ENCODE peak calls at places on chromosomes 11 and 22, in ten cellular contexts. O is fibroblast of lung; P is tibial artery; B is GM23248; F is cardiac muscle cell; Q is Peyer's patch; N is CD8-positive, alpha-beta T cell; R is BE2C; G is lung; D is psoas muscle. Y is an unnamed sample.
A peak's percentile ranks its signal among the peaks of the same experiment; 100 is the strongest.

GRCh38 chr22:41822289-41823057 is 10.4 kb upstream of the SREBF2 start:
- DNase-seq in G (no peak), R (no peak), F (peak; percentile 63), N (peak; percentile 48), D (no peak), P (no peak), B (peak; percentile 80), O (peak; percentile 69), Q (no peak), Y (peak; percentile 33)

GRCh38 chr11:125777309-125777708 is 1.3 kb downstream of the PATE2 start:
- DNase-seq in P (no peak), B (peak; percentile 68), G (no peak), N (no peak), D (no peak), O (no peak), F (peak; percentile 52), R (no peak), Q (no peak), Y (no peak)

GRCh38 chr11:44627911-44628729 is 62.7 kb downstream of the CD82 start:
- DNase-seq in N (no peak), O (peak; percentile 78), Q (peak; percentile 57), P (peak; percentile 75), G (peak; percentile 46), F (peak; percentile 69), R (peak; percentile 77), B (peak; percentile 50), D (peak; percentile 75), Y (no peak)

GRCh38 chr11:130131957-130132850 is 27.4 kb upstream of the ST14 start:
- DNase-seq in R (peak; percentile 48), N (peak; percentile 37), D (no peak), G (peak; percentile 64), O (peak; percentile 74), F (peak; percentile 79), Q (peak; percentile 82), P (no peak), B (peak; percentile 78), Y (peak; percentile 72)

GRCh38 chr22:46008836-46009596 is 32.1 kb upstream of the WNT7B start:
- DNase-seq in G (no peak), B (no peak), Q (no peak), R (no peak), O (no peak), F (no peak), N (no peak), P (no peak), D (peak; percentile 8), Y (no peak)

GRCh38 chr11:85027346-85027745 is 599.8 kb downstream of the DLG2 start:
- DNase-seq in B (no peak), F (no peak), N (no peak), P (no peak), Q (no peak), D (no peak), R (peak; percentile 5), O (no peak), G (no peak), Y (no peak)

GRCh38 chr11:6719588-6719987 is 36.4 kb upstream of the MRPL17 start:
- DNase-seq in P (no peak), D (no peak), G (no peak), B (no peak), R (no peak), F (peak; percentile 4), Q (no peak), O (no peak), N (no peak), Y (no peak)

GRCh38 chr11:665707-666281 is 28.7 kb downstream of the DRD4 start:
- DNase-seq in F (peak; percentile 45), N (no peak), D (peak; percentile 44), Q (no peak), B (peak; percentile 91), R (no peak), O (peak; percentile 62), P (peak; percentile 35), G (no peak), Y (no peak)

GRCh38 chr11:22341582-22341919 is 3.4 kb downstream of the SLC17A6 start:
- DNase-seq in P (no peak), D (no peak), Q (no peak), B (no peak), O (no peak), G (no peak), N (no peak), F (no peak), R (no peak), Y (no peak)

GRCh38 chr11:22343411-22344032 is 5.3 kb downstream of the SLC17A6 start:
- DNase-seq in B (no peak), Q (no peak), P (no peak), N (no peak), G (no peak), R (no peak), O (no peak), F (no peak), D (no peak), Y (no peak)

GRCh38 chr11:22342599-22343138 is 4.5 kb downstream of the SLC17A6 start:
- DNase-seq in G (no peak), N (no peak), P (no peak), O (no peak), B (no peak), R (no peak), F (no peak), D (no peak), Q (no peak), Y (no peak)

GRCh38 chr11:22338465-22338810 is 257 bp downstream of the SLC17A6 start:
- DNase-seq in G (no peak), P (no peak), O (no peak), N (no peak), D (no peak), F (no peak), R (no peak), Q (no peak), B (no peak), Y (no peak)

DNA sequence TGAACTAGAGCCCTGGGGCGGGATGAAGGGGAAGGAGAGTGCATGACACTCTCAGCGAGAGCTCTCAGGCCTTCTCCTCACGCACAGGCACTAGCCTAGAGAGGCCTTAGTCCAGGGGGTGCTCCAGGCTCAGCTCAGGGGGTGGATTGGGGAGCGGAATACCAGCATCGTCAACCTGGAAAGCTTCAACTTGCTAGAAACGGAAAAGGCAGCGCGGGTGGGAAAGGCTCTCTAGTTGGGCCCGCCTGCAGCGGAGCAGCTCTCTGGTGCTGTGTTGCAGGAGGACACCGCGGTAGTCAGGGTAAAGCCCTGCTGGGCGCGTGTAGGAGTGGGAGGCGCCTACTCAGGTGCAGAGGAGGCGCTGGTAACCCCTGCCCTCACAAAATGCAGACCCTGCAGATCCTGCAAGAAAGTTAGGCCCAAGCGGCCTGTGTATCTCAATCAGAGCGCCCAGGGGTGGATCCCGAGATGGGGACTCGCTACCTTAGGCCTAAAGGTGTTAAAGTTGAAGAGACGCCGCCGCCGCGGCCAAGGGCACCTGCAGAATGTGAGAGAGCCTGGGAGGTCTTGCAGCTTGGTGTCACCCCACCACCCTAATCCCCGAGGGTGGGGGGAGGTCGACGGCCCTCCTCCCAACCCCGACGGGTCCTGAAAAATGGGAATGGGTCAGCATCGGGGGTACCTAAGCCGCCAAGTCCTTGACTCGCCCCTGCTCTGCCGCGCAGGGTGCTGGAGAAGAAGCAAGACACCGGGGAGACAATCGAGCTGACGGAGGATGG is 2.8 kb downstream of the SLC17A6 start:
- DNase-seq in N (no peak), F (no peak), G (no peak), R (no peak), B (no peak), P (no peak), O (no peak), D (no peak), Q (no peak), Y (no peak)
- H3K4me3 ChIP-seq in N (no peak overlapping the region), F (no peak overlapping the region), G (no peak overlapping the region), R (no peak overlapping the region), B (no peak overlapping the region), P (no peak overlapping the region), O (no peak overlapping the region), D (no peak overlapping the region), Q (no peak overlapping the region), Y (no peak overlapping the region)

DNA sequence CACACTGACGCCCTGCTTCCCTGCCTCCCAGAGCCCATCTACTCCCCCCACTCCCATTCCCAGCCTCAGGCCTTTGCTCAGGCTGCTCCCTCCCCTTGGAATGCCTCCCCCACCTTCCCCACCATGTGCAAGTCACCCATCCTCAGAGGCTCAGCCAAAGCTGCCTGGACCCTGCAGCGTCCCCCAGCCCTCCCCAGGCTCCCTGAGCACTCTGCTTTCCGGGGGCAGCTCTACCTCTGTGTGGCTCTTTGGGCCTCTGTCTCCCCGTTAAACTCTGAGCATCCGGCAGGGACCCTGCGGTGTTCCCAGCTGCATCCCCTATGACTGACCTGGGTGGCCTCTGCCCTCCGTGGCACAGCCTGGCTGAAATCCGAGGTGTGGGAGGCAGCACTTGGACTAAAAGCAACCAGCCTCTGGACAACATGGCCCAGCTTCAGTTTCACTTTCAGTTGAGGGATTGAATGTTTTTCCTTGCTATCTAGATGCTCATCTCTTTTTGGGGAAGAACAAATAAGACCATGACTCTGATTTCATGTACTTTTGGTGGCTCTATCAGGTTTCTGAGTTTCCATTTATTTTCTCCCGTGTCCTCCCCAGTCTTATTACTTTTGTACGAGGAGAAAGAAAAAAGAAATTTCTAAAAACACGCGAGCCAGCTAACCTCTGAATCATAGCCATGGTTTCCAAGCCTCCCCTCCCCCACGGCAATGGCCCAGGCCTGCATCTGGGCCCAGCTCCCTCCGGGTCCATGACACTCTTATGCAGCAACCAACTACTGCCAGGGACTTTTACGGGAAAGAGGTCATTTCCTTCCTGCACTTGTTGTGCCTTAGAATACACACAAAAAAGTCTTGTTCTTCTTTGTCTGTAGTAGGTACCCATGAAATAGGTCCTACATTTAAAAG is 3.8 kb downstream of the APOL3 start:
- DNase-seq in R (peak; percentile 28), F (peak; percentile 91), D (peak; percentile 90), G (peak; percentile 80), O (peak; percentile 85), Q (peak; percentile 87), N (peak; percentile 81), B (peak; percentile 94), P (peak; percentile 94), Y (peak; percentile 32)
- H3K4me1 ChIP-seq in R (no peaks in the 10 kb centered on the region), F (peaks cover 5% of the 10 kb centered on the region), D (peaks cover 15% of the 10 kb centered on the region), G (peaks cover under 1% of the 10 kb centered on the region), O (peaks cover 16% of the 10 kb centered on the region), Q (no peaks in the 10 kb centered on the region), N (peaks cover 62% of the 10 kb centered on the region), B (peaks cover 26% of the 10 kb centered on the region), P (peaks cover 40% of the 10 kb centered on the region), Y (peaks cover 9% of the 10 kb centered on the region)

DNA sequence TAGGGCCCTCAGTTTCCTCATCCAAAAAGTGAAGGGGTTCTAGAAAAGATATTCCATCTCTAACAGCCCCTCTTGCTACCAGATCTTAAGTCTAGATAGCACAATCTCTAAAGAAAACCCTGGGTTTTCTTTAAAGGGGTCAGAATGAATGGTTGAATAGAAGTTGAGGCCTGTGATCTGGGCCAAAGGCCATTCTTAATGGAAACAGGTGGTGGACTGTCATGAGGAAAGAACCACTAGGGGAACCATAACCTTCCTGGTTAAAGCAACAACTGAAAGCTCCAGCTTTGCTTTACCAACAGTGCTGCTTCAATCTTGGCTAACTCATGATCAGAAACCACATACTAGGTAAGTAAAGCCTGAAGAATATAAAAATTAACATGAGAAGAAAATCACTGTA is 1.8 kb downstream of the CELF1 start:
- DNase-seq in B (peak; percentile 64), Q (no peak), R (no peak), G (no peak), O (peak; percentile 46), P (no peak), D (no peak), N (no peak), F (peak; percentile 47), Y (peak; percentile 25)
- H3K4me3 ChIP-seq in B (peak overlapping the region; percentile 97), Q (no peak overlapping the region), R (peak overlapping the region; percentile 84), G (no peak overlapping the region), O (peak overlapping the region; percentile 100), P (peak overlapping the region; percentile 97), D (peak overlapping the region; percentile 81), N (peak overlapping the region; percentile 92), F (no peak overlapping the region), Y (peak overlapping the region; percentile 75)

GRCh38 chr11:88171982-88172381 is 3.3 kb downstream of the RAB38 start:
- DNase-seq in R (no peak), F (no peak), B (no peak), D (no peak), O (no peak), G (no peak), P (no peak), Q (no peak), N (no peak), Y (no peak)

GRCh38 chr11:88169881-88170280 is 5.4 kb downstream of the RAB38 start:
- DNase-seq in G (no peak), O (no peak), R (no peak), B (no peak), D (no peak), Q (no peak), N (no peak), P (no peak), F (no peak), Y (no peak)

GRCh38 chr11:88167853-88168252 is 7.4 kb downstream of the RAB38 start:
- DNase-seq in P (no peak), O (no peak), G (no peak), N (no peak), Q (no peak), D (no peak), R (no peak), F (no peak), B (no peak), Y (no peak)

GRCh38 chr11:88169481-88169880 is 5.8 kb downstream of the RAB38 start:
- DNase-seq in G (no peak), O (peak; percentile 27), D (no peak), P (no peak), R (no peak), N (no peak), B (peak; percentile 42), Q (no peak), F (peak; percentile 4), Y (no peak)

GRCh38 chr11:88170680-88171079 is 4.6 kb downstream of the RAB38 start:
- DNase-seq in P (no peak), R (no peak), O (no peak), F (no peak), G (no peak), Q (no peak), D (no peak), N (no peak), B (no peak), Y (no peak)
- H3K4me1 ChIP-seq in P (peaks cover 11% of the 10 kb centered on the region), R (no peaks in the 10 kb centered on the region), O (no peaks in the 10 kb centered on the region), F (peaks cover 13% of the 10 kb centered on the region), G (no peaks in the 10 kb centered on the region), Q (no peaks in the 10 kb centered on the region), D (no peaks in the 10 kb centered on the region), N (peaks cover 3% of the 10 kb centered on the region), B (no peaks in the 10 kb centered on the region), Y (no peaks in the 10 kb centered on the region)